ENCODE peak calls at places on chromosome 7, in six cellular contexts. M is stimulated activated CD8-positive, alpha-beta memory T cell treated with anti-CD3 and anti-CD28 coated beads, Interleukin-7, amount 100 ng/mL, for 1 hour; L is HFFc6; D is GM12865; Y is CD8-positive, alpha-beta memory T cell; B is naive thymus-derived CD8-positive, alpha-beta T cell. V is an unnamed sample.

GRCh38 chr7:157391036-157391710 is 54.4 kb downstream of the DNAJB6 start:
- DNase-seq in M (no peak), L (no peak), D (no peak), Y (no peak), B (no peak), V (no peak)

GRCh38 chr7:26480166-26480565 is 188.5 kb downstream of the SNX10 start:
- DNase-seq in M (no peak), L (no peak), D (no peak), Y (no peak), B (no peak), V (no peak)

GRCh38 chr7:25851332-25852248 is 300.4 kb upstream of the NFE2L3 start:
- DNase-seq in M (no peak), L (peak), D (peak), Y (peak), B (peak), V (peak)

GRCh38 chr7:126778101-126778500 is 474.6 kb downstream of the GRM8 start:
- DNase-seq in M (no peak), L (no peak), D (no peak), Y (no peak), B (no peak), V (no peak)

GRCh38 chr7:18873674-18874341 is 243.6 kb downstream of the TWIST1 start:
- DNase-seq in M (no peak), L (peak), D (no peak), Y (no peak), B (no peak), V (no peak)

GRCh38 chr7:3067193-3067592 is 23.5 kb upstream of the CARD11 start:
- DNase-seq in M (no peak), L (no peak), D (peak), Y (no peak), B (no peak), V (no peak)

GRCh38 chr7:84354866-84355265 is 160.3 kb upstream of the SEMA3A start:
- DNase-seq in M (no peak), L (peak), D (no peak), Y (no peak), B (no peak), V (no peak)

GRCh38 chr7:30977896-30978564 is 14.3 kb downstream of the GHRHR start:
- DNase-seq in M (no peak), L (no peak), D (peak), Y (no peak), B (no peak), V (peak)

GRCh38 chr7:94883676-94884075 is 23.7 kb upstream of the PPP1R9A start:
- DNase-seq in M (no peak), L (no peak), D (no peak), Y (no peak), B (no peak), V (no peak)

GRCh38 chr7:48971173-48971572 is 46.8 kb downstream of the CDC14C start:
- DNase-seq in M (no peak), L (no peak), D (no peak), Y (no peak), B (no peak), V (no peak)

GRCh38 chr7:115043605-115044004 is 121.7 kb downstream of the MDFIC start:
- DNase-seq in M (no peak), L (no peak), D (no peak), Y (no peak), B (no peak), V (no peak)

GRCh38 chr7:5426226-5426475 is 2.5 kb upstream of the TNRC18 start:
- DNase-seq in M (no peak), L (peak), D (no peak), Y (no peak), B (no peak), V (no peak)

GRCh38 chr7:11427686-11428273 is 404.2 kb downstream of the THSD7A start:
- DNase-seq in M (no peak), L (peak), D (peak), Y (no peak), B (peak), V (peak)

GRCh38 chr7:30162622-30163124 is 27.9 kb downstream of the MTURN start:
- DNase-seq in M (no peak), L (peak), D (peak), Y (no peak), B (peak), V (no peak)

GRCh38 chr7:120733143-120733542 is 124.8 kb downstream of the TSPAN12 start:
- DNase-seq in M (no peak), L (peak), D (no peak), Y (no peak), B (no peak), V (no peak)

GRCh38 chr7:27519801-27520200 is 142.9 kb downstream of the HIBADH start:
- DNase-seq in M (no peak), L (no peak), D (no peak), Y (no peak), B (no peak), V (no peak)